ENCODE peak calls at places on chromosome 3, in seven cellular contexts. S is fibroblast of lung; T is activated CD4-positive, alpha-beta T cell treated with anti-CD3 and anti-CD28 coated beads, Interleukin-2, amount 50 U/mL, for 24 hours; W is BJ; B is foreskin fibroblast; V is iris pigment epithelial cell; H is activated gamma-delta T cell treated with Interleukin-2 at 50 U/mL for 16 hours. E is an unnamed sample.
A peak's percentile ranks its signal among the peaks of the same experiment; 100 is the strongest.

GRCh38 chr3:120147072-120147871 is 53.0 kb upstream of the GSK3B start:
- DNase-seq in B (no peak), W (no peak), H (peak; percentile 49), S (no peak), T (peak; percentile 14), V (no peak), E (peak; percentile 84)

GRCh38 chr3:171330936-171331335 is 129.3 kb downstream of the TNIK start:
- DNase-seq in H (no peak), V (no peak), W (no peak), T (no peak), S (no peak), B (no peak), E (no peak)

GRCh38 chr3:24342275-24342674 is 152.4 kb downstream of the THRB start:
- DNase-seq in S (no peak), B (no peak), T (no peak), H (no peak), V (no peak), W (no peak), E (no peak)

GRCh38 chr3:156630081-156630772 is 44.2 kb upstream of the TIPARP start:
- DNase-seq in B (peak; percentile 58), H (no peak), T (no peak), S (no peak), V (peak; percentile 73), W (no peak), E (no peak)

GRCh38 chr3:73473578-73474448 is 150.9 kb downstream of the PDZRN3 start:
- DNase-seq in V (no peak), B (no peak), W (no peak), T (no peak), H (no peak), S (no peak), E (no peak)

GRCh38 chr3:45054196-45054857 is 28.2 kb downstream of the CLEC3B start:
- DNase-seq in S (peak; percentile 96), B (peak; percentile 96), W (peak; percentile 71), V (peak; percentile 80), T (no peak), H (no peak), E (peak; percentile 19)

GRCh38 chr3:124886168-124887051 is 755 bp downstream of the ITGB5 start:
- DNase-seq in T (no peak), W (no peak), S (peak; percentile 38), V (peak; percentile 60), B (peak; percentile 76), H (peak; percentile 7), E (no peak)

GRCh38 chr3:149771652-149772271 is 19.5 kb upstream of the COMMD2 start:
- DNase-seq in V (peak; percentile 31), B (peak; percentile 68), H (peak; percentile 25), S (peak; percentile 47), T (peak; percentile 30), W (no peak), E (peak; percentile 77)

GRCh38 chr3:44284949-44285348 is 43.3 kb downstream of the TOPAZ1 start:
- DNase-seq in T (no peak), B (no peak), S (no peak), H (no peak), W (no peak), V (no peak), E (no peak)